ENCODE peak calls at places on chromosome 16, in seven cellular contexts. R, B, J, H, N, A and P are unnamed samples.

GRCh38 chr16:58464047-58464915 is 35.7 kb upstream of the NDRG4 start:
- DNase-seq in R (no peak), B (no peak), J (no peak), H (no peak), N (no peak), A (no peak), P (peak)

GRCh38 chr16:81688182-81688581 is 90.9 kb upstream of the PLCG2 start:
- DNase-seq in R (no peak), B (no peak), J (no peak), H (no peak), N (no peak), A (peak), P (peak)

GRCh38 chr16:90019543-90020259 is 445 bp upstream of the DBNDD1 start:
- DNase-seq in R (peak), B (peak), J (peak), H (no peak), N (peak), A (peak), P (peak)

GRCh38 chr16:57192146-57192545 is 6.0 kb downstream of the RSPRY1 start:
- DNase-seq in R (no peak), B (no peak), J (no peak), H (no peak), N (no peak), A (peak), P (no peak)

GRCh38 chr16:1351582-1352362 is at the start of the genes GNPTG and TSR3:
- DNase-seq in R (peak), B (peak), J (peak), H (peak), N (peak), A (peak), P (peak)

GRCh38 chr16:82660078-82660645 is 33.4 kb downstream of the CDH13 start:
- DNase-seq in R (no peak), B (peak), J (no peak), H (no peak), N (no peak), A (peak), P (no peak)

GRCh38 chr16:11045846-11046245 is 101.5 kb downstream of the CLEC16A start:
- DNase-seq in R (no peak), B (no peak), J (peak), H (no peak), N (no peak), A (peak), P (no peak)

GRCh38 chr16:56950881-56951771 is 10.6 kb upstream of the CETP start:
- DNase-seq in R (peak), B (peak), J (peak), H (no peak), N (peak), A (peak), P (peak)

GRCh38 chr16:5510819-5511370 is 413.3 kb upstream of the EEF2KMT start:
- DNase-seq in R (no peak), B (no peak), J (no peak), H (no peak), N (no peak), A (no peak), P (no peak)

GRCh38 chr16:27982184-27982583 is 81.3 kb downstream of the GSG1L start:
- DNase-seq in R (no peak), B (no peak), J (no peak), H (no peak), N (peak), A (no peak), P (no peak)

GRCh38 chr16:8655184-8655717 is 19.2 kb upstream of the ABAT start:
- DNase-seq in R (peak), B (no peak), J (no peak), H (no peak), N (peak), A (peak), P (peak)

GRCh38 chr16:22370038-22370541 is 4.3 kb downstream of the CDR2 start:
- DNase-seq in R (no peak), B (no peak), J (peak), H (no peak), N (no peak), A (peak), P (peak)

GRCh38 chr16:15757630-15758251 is 99.1 kb downstream of the MYH11 start:
- DNase-seq in R (peak), B (no peak), J (no peak), H (no peak), N (peak), A (no peak), P (no peak)

GRCh38 chr16:57621521-57622268 is 6.7 kb upstream of the ADGRG1 start:
- DNase-seq in R (no peak), B (no peak), J (no peak), H (no peak), N (no peak), A (no peak), P (peak)

GRCh38 chr16:24041834-24042631 is 206.2 kb downstream of the PRKCB start:
- DNase-seq in R (peak), B (peak), J (peak), H (no peak), N (peak), A (peak), P (peak)

GRCh38 chr16:4859190-4859899 is 12.1 kb downstream of the UBN1 start:
- DNase-seq in R (no peak), B (no peak), J (no peak), H (no peak), N (no peak), A (peak), P (no peak)

GRCh38 chr16:15973460-15973859 is 24.0 kb downstream of the ABCC1 start:
- DNase-seq in R (no peak), B (no peak), J (peak), H (no peak), N (no peak), A (no peak), P (no peak)

GRCh38 chr16:22007509-22008214 is at the start of gene MOSMO:
- DNase-seq in R (peak), B (peak), J (peak), H (peak), N (peak), A (peak), P (peak)

GRCh38 chr16:85191341-85191965 is 79.2 kb upstream of the CIBAR2 start:
- DNase-seq in R (no peak), B (no peak), J (no peak), H (no peak), N (no peak), A (no peak), P (no peak)

GRCh38 chr16:62638324-62638911 is 602.2 kb upstream of the CDH8 start:
- DNase-seq in R (no peak), B (no peak), J (no peak), H (no peak), N (no peak), A (no peak), P (no peak)

GRCh38 chr16:82630688-82631087 is 3.9 kb downstream of the CDH13 start:
- DNase-seq in R (no peak), B (no peak), J (peak), H (no peak), N (no peak), A (no peak), P (peak)

GRCh38 chr16:3646348-3646920 is 8.1 kb upstream of the DNASE1 start:
- DNase-seq in R (no peak), B (no peak), J (no peak), H (no peak), N (no peak), A (no peak), P (peak)

GRCh38 chr16:26742040-26742439 is 324.7 kb upstream of the C16orf82 start:
- DNase-seq in R (no peak), B (no peak), J (no peak), H (no peak), N (no peak), A (no peak), P (no peak)

GRCh38 chr16:79132745-79133144 is 467.8 kb downstream of the MAF start:
- DNase-seq in R (no peak), B (no peak), J (no peak), H (no peak), N (no peak), A (no peak), P (no peak)

GRCh38 chr16:85422124-85422373 is 191.1 kb upstream of the GSE1 start:
- DNase-seq in R (no peak), B (no peak), J (no peak), H (no peak), N (no peak), A (no peak), P (no peak)

GRCh38 chr16:78742501-78743283 is 643.2 kb downstream of the WWOX start:
- DNase-seq in R (peak), B (peak), J (no peak), H (no peak), N (peak), A (peak), P (no peak)

GRCh38 chr16:64957246-64957645 is 164.6 kb downstream of the CDH11 start:
- DNase-seq in R (no peak), B (no peak), J (no peak), H (no peak), N (no peak), A (peak), P (no peak)

GRCh38 chr16:55389426-55390073 is 65.5 kb downstream of the IRX6 start:
- DNase-seq in R (no peak), B (no peak), J (no peak), H (no peak), N (no peak), A (no peak), P (no peak)

GRCh38 chr16:3036726-3037315 is at the start of gene BICDL2:
- DNase-seq in R (no peak), B (no peak), J (no peak), H (no peak), N (no peak), A (no peak), P (peak)

GRCh38 chr16:83847371-83848225 is 39.8 kb downstream of the HSBP1 start:
- DNase-seq in R (no peak), B (no peak), J (no peak), H (no peak), N (no peak), A (no peak), P (no peak)

GRCh38 chr16:83734136-83734535 is 73.6 kb upstream of the HSBP1 start:
- DNase-seq in R (no peak), B (no peak), J (no peak), H (no peak), N (no peak), A (no peak), P (no peak)

GRCh38 chr16:15739940-15740339 is 89.9 kb downstream of the NDE1 start:
- DNase-seq in R (no peak), B (no peak), J (no peak), H (no peak), N (no peak), A (no peak), P (no peak)

GRCh38 chr16:78430281-78430680 is 330.8 kb downstream of the WWOX start:
- DNase-seq in R (no peak), B (no peak), J (no peak), H (no peak), N (no peak), A (no peak), P (no peak)

GRCh38 chr16:81319221-81319912 is 4.6 kb downstream of the GAN start:
- DNase-seq in R (no peak), B (no peak), J (peak), H (no peak), N (no peak), A (peak), P (no peak)

GRCh38 chr16:58329147-58329546 is 34.3 kb upstream of the PRSS54 start:
- DNase-seq in R (no peak), B (no peak), J (peak), H (no peak), N (no peak), A (peak), P (no peak)

GRCh38 chr16:89481556-89481955 is 8.8 kb downstream of the ANKRD11 start:
- DNase-seq in R (no peak), B (no peak), J (no peak), H (no peak), N (no peak), A (no peak), P (no peak)

GRCh38 chr16:1102333-1102700 is 6.3 kb upstream of the C1QTNF8 start:
- DNase-seq in R (no peak), B (no peak), J (no peak), H (no peak), N (no peak), A (no peak), P (no peak)

GRCh38 chr16:8464979-8465378 is 125.3 kb downstream of the TMEM114 start:
- DNase-seq in R (no peak), B (no peak), J (no peak), H (no peak), N (no peak), A (no peak), P (no peak)